ENCODE peak calls at places on chromosome X, in eight cellular contexts. One of them, this sample, is unnamed.
A peak's percentile ranks its signal among the peaks of the same experiment; 100 is the strongest.

GRCh38 chrX:1152090-1152489 is 60.4 kb downstream of the CRLF2 start:
- DNase-seq in suprapubic skin: no peak
- DNase-seq in stomach: no peak
- DNase-seq in H1: peak; percentile 46
- DNase-seq in GM23338: no peak
- DNase-seq in sigmoid colon: no peak
- DNase-seq in HCT116: no peak
- DNase-seq in SK-N-SH: no peak
- DNase-seq in this sample: no peak

GRCh38 chrX:17014216-17014615 is 67.8 kb downstream of the REPS2 start:
- DNase-seq in suprapubic skin: no peak
- DNase-seq in stomach: no peak
- DNase-seq in H1: no peak
- DNase-seq in GM23338: no peak
- DNase-seq in sigmoid colon: no peak
- DNase-seq in HCT116: no peak
- DNase-seq in SK-N-SH: no peak
- DNase-seq in this sample: no peak

GRCh38 chrX:15547356-15547755 is 46.7 kb downstream of the BMX start:
- DNase-seq in suprapubic skin: no peak
- DNase-seq in stomach: no peak
- DNase-seq in H1: no peak
- DNase-seq in GM23338: no peak
- DNase-seq in sigmoid colon: no peak
- DNase-seq in HCT116: no peak
- DNase-seq in SK-N-SH: no peak
- DNase-seq in this sample: no peak

GRCh38 chrX:13008851-13009250 is 33.9 kb downstream of the TMSB4X start:
- DNase-seq in suprapubic skin: no peak
- DNase-seq in stomach: no peak
- DNase-seq in H1: no peak
- DNase-seq in GM23338: no peak
- DNase-seq in sigmoid colon: no peak
- DNase-seq in HCT116: no peak
- DNase-seq in SK-N-SH: no peak
- DNase-seq in this sample: no peak

GRCh38 chrX:874061-874460 is 243.5 kb downstream of the SHOX start:
- DNase-seq in suprapubic skin: no peak
- DNase-seq in stomach: no peak
- DNase-seq in H1: no peak
- DNase-seq in GM23338: no peak
- DNase-seq in sigmoid colon: no peak
- DNase-seq in HCT116: no peak
- DNase-seq in SK-N-SH: no peak
- DNase-seq in this sample: no peak

GRCh38 chrX:153538424-153538823 is 21.0 kb downstream of the ATP2B3 start:
- DNase-seq in suprapubic skin: no peak
- DNase-seq in stomach: no peak
- DNase-seq in H1: no peak
- DNase-seq in GM23338: no peak
- DNase-seq in sigmoid colon: no peak
- DNase-seq in HCT116: no peak
- DNase-seq in SK-N-SH: peak; percentile 86
- DNase-seq in this sample: no peak

GRCh38 chrX:134542485-134542884 is 82.5 kb downstream of the HPRT1 start:
- DNase-seq in suprapubic skin: no peak
- DNase-seq in stomach: no peak
- DNase-seq in H1: no peak
- DNase-seq in GM23338: peak; percentile 46
- DNase-seq in sigmoid colon: no peak
- DNase-seq in HCT116: no peak
- DNase-seq in SK-N-SH: no peak
- DNase-seq in this sample: no peak

GRCh38 chrX:19174401-19175025 is 52.2 kb upstream of the ADGRG2 start:
- DNase-seq in suprapubic skin: no peak
- DNase-seq in stomach: no peak
- DNase-seq in H1: no peak
- DNase-seq in GM23338: no peak
- DNase-seq in sigmoid colon: no peak
- DNase-seq in HCT116: no peak
- DNase-seq in SK-N-SH: no peak
- DNase-seq in this sample: no peak

GRCh38 chrX:112961981-112962380 is 121.3 kb upstream of the AMOT start:
- DNase-seq in suprapubic skin: no peak
- DNase-seq in stomach: no peak
- DNase-seq in H1: no peak
- DNase-seq in GM23338: no peak
- DNase-seq in sigmoid colon: no peak
- DNase-seq in HCT116: no peak
- DNase-seq in SK-N-SH: no peak
- DNase-seq in this sample: no peak

GRCh38 chrX:2707334-2707760 is 16.3 kb downstream of the CD99 start:
- DNase-seq in suprapubic skin: peak; percentile 87
- DNase-seq in stomach: peak; percentile 28
- DNase-seq in H1: no peak
- DNase-seq in GM23338: peak; percentile 72
- DNase-seq in sigmoid colon: peak; percentile 76
- DNase-seq in HCT116: peak; percentile 64
- DNase-seq in SK-N-SH: peak; percentile 67
- DNase-seq in this sample: peak; percentile 50
- TF ChIP-seq POLR2AphosphoS5 in suprapubic skin: no peak
- TF ChIP-seq POLR2AphosphoS5 in stomach: peak; percentile 84
- TF ChIP-seq POLR2AphosphoS5 in H1: no peak
- TF ChIP-seq POLR2AphosphoS5 in GM23338: no peak
- TF ChIP-seq POLR2AphosphoS5 in sigmoid colon: peak; percentile 65
- TF ChIP-seq POLR2AphosphoS5 in HCT116: peak; percentile 30
- TF ChIP-seq POLR2AphosphoS5 in SK-N-SH: peak; percentile 44
- TF ChIP-seq POLR2AphosphoS5 in this sample: peak; percentile 59

GRCh38 chrX:102155806-102156179 is at the start of gene BEX5:
- DNase-seq in suprapubic skin: peak; percentile 65
- DNase-seq in stomach: peak; percentile 72
- DNase-seq in H1: no peak
- DNase-seq in GM23338: peak; percentile 84
- DNase-seq in sigmoid colon: peak; percentile 78
- DNase-seq in HCT116: no peak
- DNase-seq in SK-N-SH: peak; percentile 53
- DNase-seq in this sample: peak; percentile 63
- TF ChIP-seq POLR2AphosphoS5 in suprapubic skin: no peak
- TF ChIP-seq POLR2AphosphoS5 in stomach: peak; percentile 47
- TF ChIP-seq POLR2AphosphoS5 in H1: no peak
- TF ChIP-seq POLR2AphosphoS5 in GM23338: peak; percentile 67
- TF ChIP-seq POLR2AphosphoS5 in sigmoid colon: peak; percentile 29
- TF ChIP-seq POLR2AphosphoS5 in HCT116: no peak
- TF ChIP-seq POLR2AphosphoS5 in SK-N-SH: no peak
- TF ChIP-seq POLR2AphosphoS5 in this sample: no peak

DNA sequence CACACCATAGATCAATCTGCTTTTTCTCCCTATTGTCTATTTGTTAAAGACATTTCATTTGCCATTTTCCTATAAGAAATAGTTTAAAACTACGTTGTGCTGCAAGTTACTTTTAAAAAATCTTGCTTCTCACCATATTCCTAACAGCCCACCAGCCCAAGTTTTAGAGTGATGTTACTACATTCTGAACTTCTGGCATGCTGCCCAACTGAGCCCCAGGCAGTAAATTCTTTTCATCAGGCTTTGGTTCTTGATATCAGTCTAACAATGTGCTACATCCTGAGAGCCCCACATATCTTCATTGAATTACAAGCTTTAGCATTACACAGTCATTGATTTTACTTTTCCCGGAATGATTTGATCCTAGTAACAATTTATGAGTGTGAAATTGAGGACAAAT is 283.8 kb upstream of the IL1RAPL1 start:
- DNase-seq in suprapubic skin: no peak
- DNase-seq in stomach: no peak
- DNase-seq in H1: no peak
- DNase-seq in GM23338: no peak
- DNase-seq in sigmoid colon: no peak
- DNase-seq in HCT116: no peak
- DNase-seq in SK-N-SH: no peak
- DNase-seq in this sample: no peak
- TF ChIP-seq POLR2AphosphoS5 in suprapubic skin: no peak
- TF ChIP-seq POLR2AphosphoS5 in stomach: no peak
- TF ChIP-seq POLR2AphosphoS5 in H1: no peak
- TF ChIP-seq POLR2AphosphoS5 in GM23338: no peak
- TF ChIP-seq POLR2AphosphoS5 in sigmoid colon: no peak
- TF ChIP-seq POLR2AphosphoS5 in HCT116: no peak
- TF ChIP-seq POLR2AphosphoS5 in SK-N-SH: no peak
- TF ChIP-seq POLR2AphosphoS5 in this sample: no peak

DNA sequence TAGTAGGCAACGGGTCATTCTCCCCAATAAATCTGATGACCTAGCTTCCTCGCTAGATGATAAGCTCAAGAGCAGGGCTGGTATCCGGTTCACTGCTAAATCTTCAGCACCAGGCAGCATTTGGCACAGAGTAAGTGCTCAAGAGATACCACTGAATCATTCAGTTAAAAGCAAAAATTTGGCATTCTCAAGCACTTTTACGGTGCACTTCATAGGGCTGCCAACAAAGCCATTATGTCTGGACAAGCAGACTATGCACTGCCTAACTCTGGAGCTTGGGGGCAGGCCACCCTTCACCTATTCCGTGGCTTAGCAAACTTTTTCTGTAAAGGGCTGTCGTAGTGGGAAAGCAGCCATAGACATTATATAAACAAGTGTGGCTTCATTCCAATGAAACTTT is 23.8 kb upstream of the CXorf38 start:
- DNase-seq in suprapubic skin: no peak
- DNase-seq in stomach: no peak
- DNase-seq in H1: no peak
- DNase-seq in GM23338: no peak
- DNase-seq in sigmoid colon: no peak
- DNase-seq in HCT116: no peak
- DNase-seq in SK-N-SH: no peak
- DNase-seq in this sample: no peak
- TF ChIP-seq POLR2AphosphoS5 in suprapubic skin: no peak
- TF ChIP-seq POLR2AphosphoS5 in stomach: no peak
- TF ChIP-seq POLR2AphosphoS5 in H1: no peak
- TF ChIP-seq POLR2AphosphoS5 in GM23338: no peak
- TF ChIP-seq POLR2AphosphoS5 in sigmoid colon: no peak
- TF ChIP-seq POLR2AphosphoS5 in HCT116: no peak
- TF ChIP-seq POLR2AphosphoS5 in SK-N-SH: no peak
- TF ChIP-seq POLR2AphosphoS5 in this sample: no peak

GRCh38 chrX:136171420-136171819 is 24.1 kb downstream of the FHL1 start:
- DNase-seq in suprapubic skin: no peak
- DNase-seq in stomach: no peak
- DNase-seq in H1: no peak
- DNase-seq in GM23338: no peak
- DNase-seq in sigmoid colon: no peak
- DNase-seq in HCT116: no peak
- DNase-seq in SK-N-SH: no peak
- DNase-seq in this sample: no peak

GRCh38 chrX:136179133-136179532 is 31.8 kb downstream of the FHL1 start:
- DNase-seq in suprapubic skin: no peak
- DNase-seq in stomach: no peak
- DNase-seq in H1: no peak
- DNase-seq in GM23338: no peak
- DNase-seq in sigmoid colon: no peak
- DNase-seq in HCT116: no peak
- DNase-seq in SK-N-SH: no peak
- DNase-seq in this sample: no peak

GRCh38 chrX:136182394-136182793 is 35.1 kb downstream of the FHL1 start:
- DNase-seq in suprapubic skin: no peak
- DNase-seq in stomach: no peak
- DNase-seq in H1: no peak
- DNase-seq in GM23338: no peak
- DNase-seq in sigmoid colon: peak; percentile 78
- DNase-seq in HCT116: no peak
- DNase-seq in SK-N-SH: no peak
- DNase-seq in this sample: no peak

DNA sequence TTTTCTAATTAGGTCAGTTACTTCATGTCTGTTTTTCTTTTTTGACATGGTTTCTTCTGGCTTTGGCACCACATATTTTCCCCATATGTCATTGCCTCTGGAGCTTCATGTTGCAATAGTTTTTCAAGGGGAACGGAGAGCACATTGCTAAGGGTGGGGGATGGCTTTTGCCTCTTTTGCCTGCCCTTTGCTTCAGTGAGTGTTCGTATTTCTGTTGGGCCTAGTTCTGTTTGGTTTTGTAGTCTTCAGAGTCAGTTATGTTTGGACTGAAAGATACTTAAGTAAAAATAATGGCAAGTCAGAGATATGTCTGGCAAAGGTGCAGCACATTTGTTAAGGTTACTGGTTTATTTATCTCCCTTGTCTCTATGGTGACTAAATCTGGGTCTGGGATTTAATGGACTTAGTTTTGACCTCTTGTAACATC is 29.1 kb downstream of the FHL1 start:
- DNase-seq in suprapubic skin: no peak
- DNase-seq in stomach: no peak
- DNase-seq in H1: no peak
- DNase-seq in GM23338: no peak
- DNase-seq in sigmoid colon: peak; percentile 84
- DNase-seq in HCT116: no peak
- DNase-seq in SK-N-SH: no peak
- DNase-seq in this sample: no peak
- TF ChIP-seq POLR2AphosphoS5 in suprapubic skin: no peak
- TF ChIP-seq POLR2AphosphoS5 in stomach: peak; percentile 70
- TF ChIP-seq POLR2AphosphoS5 in H1: no peak
- TF ChIP-seq POLR2AphosphoS5 in GM23338: no peak
- TF ChIP-seq POLR2AphosphoS5 in sigmoid colon: peak; percentile 82
- TF ChIP-seq POLR2AphosphoS5 in HCT116: no peak
- TF ChIP-seq POLR2AphosphoS5 in SK-N-SH: no peak
- TF ChIP-seq POLR2AphosphoS5 in this sample: peak; percentile 53

This sample was measured in breast epithelium.